ENCODE peak calls at places on chromosomes 12 and 14, in eight cellular contexts. L, J, T, C, S, V, D and R are unnamed samples. For H3K9me3, the result is how much of the 10 kb centered on the place peaks cover.

GRCh38 chr12:74111688-74112360 is 425.8 kb upstream of the ATXN7L3B start:
- DNase-seq in D (peak), J (no peak), L (no peak), C (no peak), S (no peak), V (peak), T (no peak), R (no peak)

GRCh38 chr12:52204095-52204930 is 12.5 kb upstream of the KRT80 start:
- DNase-seq in L (no peak), C (no peak), V (no peak), D (no peak), J (peak), T (no peak), S (no peak), R (no peak)

GRCh38 chr14:64303471-64303917 is 9.3 kb upstream of the ESR2 start:
- DNase-seq in D (peak), J (no peak), L (no peak), C (no peak), S (no peak), T (no peak), V (peak), R (no peak)

GRCh38 chr14:95452176-95452889 is 64.1 kb downstream of the SYNE3 start:
- DNase-seq in L (no peak), S (no peak), T (no peak), J (no peak), D (peak), C (no peak), V (peak), R (no peak)

GRCh38 chr14:90518941-90519256 is 122.1 kb downstream of the CALM1 start:
- DNase-seq in L (peak), C (no peak), S (peak), V (peak), D (peak), T (peak), J (no peak), R (no peak)

GRCh38 chr12:78376257-78376656 is 488.3 kb upstream of the SYT1 start:
- DNase-seq in C (no peak), V (no peak), J (no peak), D (no peak), T (no peak), S (no peak), L (no peak), R (no peak)

GRCh38 chr14:42057176-42057575 is 450.5 kb downstream of the LRFN5 start:
- DNase-seq in L (no peak), S (no peak), V (no peak), C (no peak), T (no peak), J (no peak), D (no peak), R (no peak)

GRCh38 chr12:81274619-81275018 is 196.7 kb downstream of the ACSS3 start:
- DNase-seq in C (no peak), T (no peak), J (no peak), V (no peak), D (no peak), S (no peak), L (no peak), R (no peak)

GRCh38 chr14:103728141-103728540 is 12.5 kb downstream of the ZFYVE21 start:
- DNase-seq in L (no peak), J (peak), V (no peak), C (no peak), T (no peak), D (no peak), S (no peak), R (no peak)

GRCh38 chr12:47190271-47190750 is 110.6 kb upstream of the AMIGO2 start:
- DNase-seq in T (no peak), D (no peak), C (no peak), J (no peak), S (no peak), L (no peak), V (peak), R (no peak)

GRCh38 chr14:68526420-68527105 is 266.3 kb downstream of the ZFP36L1 start:
- DNase-seq in V (peak), J (peak), T (no peak), L (no peak), S (peak), C (no peak), D (no peak), R (no peak)

GRCh38 chr12:79614730-79615129 is 76.0 kb downstream of the PAWR start:
- DNase-seq in L (no peak), C (no peak), D (no peak), J (no peak), T (no peak), S (no peak), V (no peak), R (no peak)

GRCh38 chr14:77478796-77479195 is 19.8 kb downstream of the ISM2 start:
- DNase-seq in D (no peak), T (no peak), S (no peak), L (no peak), V (no peak), C (no peak), J (no peak), R (no peak)

GRCh38 chr12:65725376-65725775 is 98.9 kb upstream of the HMGA2 start:
- DNase-seq in C (no peak), D (no peak), S (no peak), T (no peak), L (no peak), V (no peak), J (no peak), R (no peak)

GRCh38 chr12:43009307-43009706 is 419.8 kb upstream of the PRICKLE1 start:
- DNase-seq in C (peak), V (no peak), T (no peak), L (no peak), J (no peak), D (no peak), S (no peak), R (no peak)

GRCh38 chr14:23627961-23628360 is 8.2 kb upstream of the DHRS2 start:
- DNase-seq in T (no peak), S (no peak), D (no peak), J (no peak), V (no peak), L (no peak), C (no peak), R (no peak)

GRCh38 chr12:120663741-120664140 is 23.2 kb upstream of the MLEC start:
- DNase-seq in L (no peak), D (no peak), C (no peak), V (no peak), T (no peak), S (no peak), J (no peak), R (no peak)

GRCh38 chr12:57147641-57147944 is 174 bp upstream of the LRP1-AS start:
- DNase-seq in L (no peak), C (no peak), S (no peak), V (no peak), T (no peak), D (peak), J (peak), R (no peak)

GRCh38 chr12:95551305-95551704 is at the start of gene USP44:
- DNase-seq in S (no peak), J (no peak), D (no peak), T (no peak), C (no peak), V (no peak), L (no peak), R (no peak)

GRCh38 chr12:64699504-64700115 is 59.6 kb downstream of the GNS start:
- DNase-seq in T (no peak), S (peak), V (no peak), D (no peak), L (no peak), J (no peak), C (no peak), R (no peak)

GRCh38 chr12:2801044-2801783 is 6.4 kb downstream of the FKBP4 start:
- DNase-seq in L (no peak), D (no peak), V (no peak), T (no peak), J (no peak), S (peak), C (no peak), R (no peak)

GRCh38 chr12:99476956-99477355 is 170.6 kb upstream of the GARIN6 start:
- DNase-seq in L (no peak), J (no peak), D (no peak), V (no peak), C (no peak), T (no peak), S (no peak), R (no peak)

GRCh38 chr14:88628452-88628851 is 65.6 kb downstream of the ZC3H14 start:
- DNase-seq in L (no peak), V (no peak), S (no peak), T (no peak), J (no peak), C (no peak), D (no peak), R (no peak)

GRCh38 chr14:101584049-101584859 is 23.0 kb downstream of the DIO3 start:
- DNase-seq in C (no peak), J (no peak), S (no peak), V (no peak), T (no peak), D (peak), L (no peak), R (no peak)

GRCh38 chr12:112750971-112751370 is 40.6 kb upstream of the RPH3A start:
- DNase-seq in L (no peak), J (no peak), V (no peak), D (no peak), S (no peak), C (no peak), T (no peak), R (no peak)

GRCh38 chr14:67815573-67816235 is 686 bp downstream of the ZFYVE26 start:
- DNase-seq in V (no peak), L (no peak), D (no peak), C (no peak), J (no peak), T (no peak), S (no peak), R (no peak)

GRCh38 chr12:26156201-26156871 is 31.5 kb upstream of the BHLHE41 start:
- DNase-seq in J (no peak), V (no peak), L (no peak), S (no peak), D (no peak), C (no peak), T (peak), R (no peak)

GRCh38 chr14:64235652-64236640 is 58.2 kb downstream of the ESR2 start:
- DNase-seq in J (no peak), C (no peak), T (peak), D (no peak), V (no peak), L (no peak), S (no peak), R (no peak)

GRCh38 chr14:51039285-51039684 is 55.6 kb downstream of the TRIM9 start:
- DNase-seq in T (no peak), V (no peak), J (no peak), C (no peak), L (no peak), D (no peak), S (no peak), R (no peak)

GRCh38 chr14:98769326-98769725 is 502.7 kb downstream of the BCL11B start:
- DNase-seq in L (no peak), C (no peak), V (no peak), T (no peak), D (no peak), S (no peak), J (no peak), R (no peak)

GRCh38 chr12:41250748-41251147 is 62.6 kb downstream of the PDZRN4 start:
- DNase-seq in S (no peak), D (no peak), V (no peak), J (no peak), C (no peak), T (no peak), L (no peak), R (peak)

GRCh38 chr14:92143962-92144361 is 22.2 kb downstream of the CPSF2 start:
- DNase-seq in V (no peak), D (no peak), T (no peak), J (no peak), C (no peak), L (no peak), S (no peak), R (no peak)

GRCh38 chr12:43285248-43285647 is 266.8 kb downstream of the ADAMTS20 start:
- DNase-seq in C (no peak), L (no peak), V (no peak), S (no peak), J (no peak), D (no peak), T (no peak), R (no peak)

GRCh38 chr12:48677782-48678181 is 4.3 kb downstream of the KANSL2 start:
- DNase-seq in S (no peak), V (no peak), L (no peak), J (no peak), D (no peak), C (no peak), T (no peak), R (no peak)

GRCh38 chr12:47242426-47242825 is 162.7 kb upstream of the AMIGO2 start:
- DNase-seq in S (no peak), C (no peak), T (no peak), L (no peak), D (no peak), V (no peak), J (no peak), R (no peak)

DNA sequence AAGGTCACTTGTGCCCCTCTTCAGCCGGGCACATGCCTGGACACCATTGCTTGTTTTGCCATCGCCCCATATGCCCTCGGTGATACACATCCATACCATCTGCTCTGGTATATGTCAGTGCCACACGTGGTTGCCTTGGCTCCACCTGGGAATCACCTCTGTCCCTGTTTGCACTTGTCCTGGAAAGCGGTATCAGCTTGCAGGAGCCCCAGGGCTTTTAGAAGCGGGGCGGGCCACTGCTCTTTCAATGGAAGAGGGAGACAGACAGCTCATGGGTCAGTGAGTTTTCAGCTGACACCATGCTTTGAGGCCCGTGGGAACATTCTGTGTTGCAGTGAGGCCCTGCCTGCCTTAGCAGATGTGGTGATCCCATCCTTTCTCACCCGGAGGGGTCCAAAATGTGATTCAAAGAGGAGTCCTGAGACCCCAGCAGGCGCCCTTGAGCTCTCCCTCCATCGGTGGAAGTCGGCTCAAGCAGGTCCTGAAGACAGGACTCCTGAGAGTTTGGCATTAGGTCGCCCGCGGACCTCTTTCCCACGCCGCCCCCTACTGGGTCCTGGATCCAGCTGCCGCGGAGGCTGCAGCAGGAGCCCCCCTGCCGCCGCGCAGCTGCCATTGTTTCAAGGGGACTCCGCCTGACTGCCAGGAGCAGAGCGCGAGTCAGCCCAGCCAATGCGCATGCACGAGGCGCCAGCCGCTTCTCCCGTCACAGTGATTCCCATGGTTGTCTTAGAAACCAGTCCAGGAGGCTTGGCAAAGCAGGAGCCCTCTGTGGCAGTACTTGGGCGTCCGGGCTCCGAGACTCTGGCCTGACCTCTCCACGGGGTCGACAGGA is 773.2 kb upstream of the ALG10B start:
- DNase-seq in S (no peak), L (no peak), J (no peak), V (no peak), D (no peak), T (no peak), C (no peak), R (no peak)
- H3K9me3 ChIP-seq in S (half or more), L (under half), J (under half), V (under half), D (under half), T (under half), C (under half), R (under half)

DNA sequence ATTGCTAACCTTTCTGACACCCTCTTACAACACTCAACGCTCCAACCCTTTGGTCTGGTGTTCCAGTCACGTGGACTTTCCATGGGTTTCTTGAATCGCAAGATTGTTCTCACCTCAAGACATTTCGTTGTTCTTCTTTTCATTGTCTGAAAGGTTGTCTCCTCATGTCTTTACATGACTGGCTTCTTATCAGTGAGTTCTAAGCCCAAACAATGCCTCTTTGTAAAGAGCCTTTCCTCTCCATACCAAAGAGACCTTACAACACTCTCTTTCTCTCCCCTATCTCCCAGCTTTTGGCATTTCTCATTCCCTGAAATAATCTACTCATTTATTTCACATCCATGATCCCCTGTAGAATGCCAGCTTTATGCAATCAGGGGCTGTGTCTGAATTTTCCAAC is 1144.8 kb downstream of the AACS start:
- DNase-seq in D (no peak), V (no peak), L (no peak), T (no peak), S (no peak), C (no peak), J (no peak), R (no peak)
- H3K9me3 ChIP-seq in D (under half), V (under half), L (under half), T (under half), S (under half), C (under half), J (under half), R (under half)

DNA sequence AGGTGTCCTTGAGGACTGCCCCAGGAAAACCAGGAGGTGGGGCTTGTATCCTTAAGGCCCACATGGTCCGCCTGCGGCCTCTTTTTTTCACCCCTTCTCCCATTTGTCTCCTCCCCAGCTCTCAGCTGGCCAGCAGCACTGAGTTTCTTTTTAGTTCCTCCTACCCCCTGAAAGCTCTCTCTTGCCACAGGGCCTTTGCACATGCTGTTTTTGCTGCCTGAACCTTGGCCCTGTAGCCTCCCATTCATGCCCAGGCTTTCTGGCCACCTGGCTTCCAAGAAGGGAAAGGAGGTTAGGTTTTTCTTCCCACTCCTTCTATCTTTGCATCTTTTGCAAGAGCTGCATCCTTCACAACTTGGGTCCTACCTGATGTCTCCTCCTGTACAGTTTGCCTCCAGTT is 358.1 kb downstream of the VRK1 start:
- DNase-seq in L (no peak), V (no peak), S (no peak), J (no peak), T (no peak), C (no peak), D (no peak), R (no peak)
- H3K9me3 ChIP-seq in L (under half), V (under half), S (under half), J (under half), T (under half), C (under half), D (under half), R (under half)

DNA sequence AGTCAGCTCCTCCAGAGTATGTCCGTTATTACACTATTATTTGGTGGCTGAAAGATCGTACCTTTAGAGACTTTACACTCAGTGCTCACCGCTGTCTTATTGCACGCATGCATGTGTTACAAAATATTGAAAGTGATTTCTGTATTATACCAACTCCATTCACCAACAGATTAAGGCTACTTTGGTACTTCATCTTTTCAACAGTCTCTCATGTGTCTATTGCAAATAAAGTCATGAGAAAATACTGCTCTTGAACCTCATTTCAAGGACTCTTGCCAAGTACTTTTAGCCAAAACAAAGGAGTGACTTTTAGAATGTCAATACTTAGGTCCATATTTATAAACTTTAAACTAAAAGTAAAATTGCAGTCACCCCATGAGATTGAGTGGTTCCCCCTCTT is 503.6 kb downstream of the TMEM121 start:
- DNase-seq in L (no peak), T (no peak), V (no peak), J (no peak), D (no peak), S (no peak), C (no peak), R (no peak)
- H3K9me3 ChIP-seq in L (under half), T (under half), V (under half), J (under half), D (under half), S (under half), C (under half), R (under half)